ENCODE peak calls at places on chromosomes 5 and 9, in ten cellular contexts. P is endothelial cell of umbilical vein; U is upper lobe of right lung; W is astrocyte; M is CD4-positive, alpha-beta T cell; A is DND-41; K is cardiac muscle cell; Y is colonic mucosa; B is neural progenitor cell; X is MM.1S. R is an unnamed sample.

GRCh38 chr9:75866273-75866871 is 24.1 kb upstream of the PCSK5 start:
- DNase-seq in P (peak; percentile 66), U (no peak), W (peak; percentile 28), M (peak; percentile 29), A (peak; percentile 55), K (peak; percentile 67), Y (peak; percentile 75), B (peak; percentile 62), X (peak; percentile 65), R (peak; percentile 54)

GRCh38 chr5:84535281-84535680 is 150.6 kb upstream of the EDIL3 start:
- DNase-seq in P (no peak), U (no peak), W (peak; percentile 6), M (no peak), A (no peak), K (no peak), Y (no peak), B (no peak), X (no peak), R (no peak)

GRCh38 chr5:59565551-59565950 is 328.0 kb downstream of the PDE4D start:
- DNase-seq in P (no peak), U (no peak), W (no peak), M (no peak), A (no peak), K (no peak), Y (no peak), B (no peak), X (no peak), R (no peak)

GRCh38 chr9:97873877-97874276 is 20.9 kb downstream of the FOXE1 start:
- DNase-seq in P (no peak), U (no peak), W (peak; percentile 15), M (no peak), A (no peak), K (no peak), Y (no peak), B (no peak), X (no peak), R (no peak)

GRCh38 chr9:91273853-91274552 is 87.7 kb downstream of the AUH start:
- DNase-seq in P (peak; percentile 32), U (no peak), W (peak; percentile 55), M (no peak), A (no peak), K (no peak), Y (no peak), B (no peak), X (peak; percentile 55), R (no peak)

GRCh38 chr9:92342825-92343488 is 17.2 kb downstream of the CENPP start:
- DNase-seq in P (peak; percentile 6), U (no peak), W (peak; percentile 29), M (no peak), A (no peak), K (no peak), Y (no peak), B (no peak), X (no peak), R (no peak)

GRCh38 chr5:98905857-98906688 is 22.7 kb downstream of the CHD1 start:
- DNase-seq in P (peak; percentile 66), U (no peak), W (peak; percentile 16), M (no peak), A (no peak), K (peak; percentile 31), Y (no peak), B (peak; percentile 45), X (peak; percentile 57), R (no peak)

GRCh38 chr5:123178693-123179092 is 89.7 kb downstream of the PRDM6 start:
- DNase-seq in P (no peak), U (no peak), W (no peak), M (no peak), A (no peak), K (no peak), Y (no peak), B (no peak), X (no peak), R (no peak)

GRCh38 chr9:976805-977360 is 428 bp downstream of the DMRT3 start:
- DNase-seq in P (no peak), U (no peak), W (no peak), M (no peak), A (no peak), K (no peak), Y (no peak), B (peak; percentile 78), X (peak; percentile 33), R (no peak)

GRCh38 chr9:133058550-133059320 is 3.0 kb upstream of the CEL start:
- DNase-seq in P (no peak), U (no peak), W (no peak), M (no peak), A (no peak), K (no peak), Y (no peak), B (no peak), X (peak; percentile 60), R (peak; percentile 36)

GRCh38 chr5:180314106-180314505 is 22.2 kb upstream of the MAPK9 start:
- DNase-seq in P (no peak), U (no peak), W (no peak), M (no peak), A (no peak), K (peak; percentile 36), Y (no peak), B (no peak), X (no peak), R (no peak)

GRCh38 chr5:147448766-147449165 is 61.1 kb downstream of the DPYSL3 start:
- DNase-seq in P (no peak), U (no peak), W (peak; percentile 52), M (no peak), A (no peak), K (no peak), Y (no peak), B (no peak), X (no peak), R (no peak)

GRCh38 chr5:160082589-160082988 is 36.7 kb downstream of the PWWP2A start:
- DNase-seq in P (no peak), U (no peak), W (no peak), M (no peak), A (no peak), K (no peak), Y (no peak), B (peak; percentile 67), X (no peak), R (no peak)

GRCh38 chr9:70601000-70601929 is 186.8 kb upstream of the KLF9 start:
- DNase-seq in P (peak; percentile 90), U (peak; percentile 91), W (peak; percentile 100), M (no peak), A (no peak), K (peak; percentile 30), Y (peak; percentile 81), B (no peak), X (no peak), R (peak; percentile 89)

GRCh38 chr5:1508679-1509290 is 15.0 kb downstream of the LPCAT1 start:
- DNase-seq in P (no peak), U (peak; percentile 63), W (no peak), M (no peak), A (no peak), K (no peak), Y (no peak), B (no peak), X (no peak), R (no peak)

GRCh38 chr5:135091286-135091685 is 57.3 kb upstream of the PITX1 start:
- DNase-seq in P (no peak), U (peak; percentile 36), W (no peak), M (no peak), A (no peak), K (no peak), Y (no peak), B (no peak), X (no peak), R (no peak)

DNA sequence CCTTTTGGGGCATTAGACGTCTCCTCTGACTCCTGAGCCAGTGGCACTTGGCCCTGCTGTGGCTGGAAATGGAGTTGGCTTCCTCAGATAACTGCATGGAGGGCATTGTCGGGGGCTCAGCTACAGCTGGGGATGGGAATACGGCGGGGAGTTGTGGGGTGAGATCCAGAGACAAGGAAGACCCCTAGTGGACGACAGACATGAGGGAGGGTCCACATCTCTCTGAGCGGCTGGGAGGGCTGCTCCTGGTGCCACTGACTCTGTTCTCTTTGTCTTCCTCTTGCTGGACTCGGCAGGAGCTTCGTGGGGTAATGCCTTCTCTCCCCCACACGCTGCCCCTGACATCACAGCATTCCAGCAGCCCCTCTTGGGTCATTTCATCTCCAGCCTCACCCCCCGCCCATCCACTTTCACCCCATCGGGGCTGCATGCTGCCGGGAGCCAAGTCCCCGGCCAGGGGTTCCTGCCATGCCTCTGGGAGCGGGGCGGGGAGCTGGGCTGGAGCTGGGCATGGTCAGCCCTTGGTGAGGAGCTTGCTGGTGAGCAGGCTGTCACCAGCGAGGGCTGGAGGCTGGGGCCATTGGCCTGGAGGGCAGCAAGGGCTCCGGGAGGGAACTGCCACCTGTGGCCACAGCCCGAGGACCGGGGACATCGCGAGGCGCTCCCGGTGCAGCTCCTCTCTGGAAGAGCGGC is 172.3 kb downstream of the CACNA1B start:
- DNase-seq in P (no peak), U (peak; percentile 57), W (no peak), M (no peak), A (no peak), K (no peak), Y (peak; percentile 14), B (peak; percentile 25), X (no peak), R (peak; percentile 5)
- H3K9me3 ChIP-seq in P (no peaks in the 10 kb centered on the region), U (no peaks in the 10 kb centered on the region), W (no peaks in the 10 kb centered on the region), M (no peaks in the 10 kb centered on the region), A (no peaks in the 10 kb centered on the region), K (no peaks in the 10 kb centered on the region), Y (no peaks in the 10 kb centered on the region), B (no peaks in the 10 kb centered on the region), X (no peaks in the 10 kb centered on the region), R (no peaks in the 10 kb centered on the region)

GRCh38 chr5:124686239-124687004 is 60.0 kb downstream of the ZNF608 start:
- DNase-seq in P (no peak), U (no peak), W (no peak), M (no peak), A (peak; percentile 21), K (no peak), Y (no peak), B (no peak), X (no peak), R (no peak)
- TF ChIP-seq CTCF in P (no peak), U (no peak), W (no peak), M (no peak), A (no peak), K (no peak), Y (no peak), B (no peak), X (no peak), R (no peak)

GRCh38 chr5:165187815-165188214 is 1682.4 kb downstream of the MAT2B start:
- DNase-seq in P (no peak), U (no peak), W (no peak), M (no peak), A (no peak), K (no peak), Y (no peak), B (no peak), X (no peak), R (no peak)
- H3K9me3 ChIP-seq in P (no peaks in the 10 kb centered on the region), U (no peaks in the 10 kb centered on the region), W (peaks cover 3% of the 10 kb centered on the region), M (no peaks in the 10 kb centered on the region), A (no peaks in the 10 kb centered on the region), K (no peaks in the 10 kb centered on the region), Y (no peaks in the 10 kb centered on the region), B (no peaks in the 10 kb centered on the region), X (no peaks in the 10 kb centered on the region), R (no peaks in the 10 kb centered on the region)

DNA sequence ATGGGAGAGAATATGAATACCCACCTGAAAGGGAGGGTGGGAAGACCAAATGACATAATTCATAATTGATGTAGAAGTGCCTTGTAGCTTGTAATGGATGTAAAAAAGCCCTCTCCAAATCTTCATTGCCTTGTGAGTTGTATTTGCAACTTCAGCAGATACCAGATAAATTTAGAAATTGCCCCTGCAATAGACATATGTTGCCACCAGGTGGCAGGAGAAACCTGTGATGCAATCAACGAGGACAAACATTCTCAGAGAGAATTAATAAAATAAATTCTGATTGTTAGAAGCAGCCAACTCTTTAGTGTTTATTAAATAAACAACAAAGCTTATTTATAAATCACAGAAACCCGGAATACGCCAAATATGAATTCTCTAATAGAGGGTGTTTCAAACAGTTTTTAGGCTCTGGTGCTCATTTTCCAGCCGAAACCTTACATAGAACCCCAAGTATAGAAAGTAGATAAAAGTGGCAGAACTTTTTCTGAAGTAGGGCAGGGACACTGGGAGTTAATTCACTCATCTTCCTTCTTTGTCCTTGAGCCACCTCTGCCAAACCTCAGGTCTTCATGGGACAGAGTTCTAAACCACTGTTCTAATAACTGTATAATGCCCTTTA is 147.8 kb downstream of the TMEM38B start:
- DNase-seq in P (peak; percentile 41), U (no peak), W (peak; percentile 2), M (no peak), A (peak; percentile 32), K (peak; percentile 57), Y (peak; percentile 23), B (peak; percentile 48), X (peak; percentile 60), R (peak; percentile 20)
- TF ChIP-seq CTCF in P (peak; percentile 57), U (peak; percentile 74), W (peak; percentile 93), M (peak; percentile 74), A (peak; percentile 88), K (peak; percentile 79), Y (peak; percentile 85), B (peak; percentile 99), X (peak; percentile 86), R (peak; percentile 75)

R was measured in body of pancreas.